ENCODE peak calls at places on chromosomes 12 and 14, in seven cellular contexts. Q, G, P, U, M, Y and R are unnamed samples. For H3K4me1, the result is how much of the 10 kb centered on the place peaks cover.

GRCh38 chr12:104012331-104012730 is 37.7 kb downstream of the GLT8D2 start:
- DNase-seq in Q (no peak), U (no peak), Y (no peak), M (no peak), G (no peak), P (no peak), R (no peak)

GRCh38 chr12:49939707-49940106 is 10.8 kb upstream of the AQP2 start:
- DNase-seq in P (no peak), Y (no peak), G (no peak), U (no peak), Q (no peak), M (no peak), R (peak)

GRCh38 chr12:76680940-76681339 is 83.0 kb upstream of the ZDHHC17 start:
- DNase-seq in P (no peak), Y (no peak), Q (no peak), U (no peak), G (peak), M (no peak), R (no peak)

GRCh38 chr12:214005-214736 is at the start of gene SLC6A12:
- DNase-seq in M (no peak), P (peak), G (no peak), U (no peak), Q (no peak), Y (no peak), R (no peak)

GRCh38 chr14:88919502-88919901 is 95.1 kb downstream of the TTC8 start:
- DNase-seq in U (peak), M (no peak), Y (no peak), G (no peak), P (no peak), Q (no peak), R (no peak)

GRCh38 chr14:60686865-60687264 is 37.3 kb downstream of the SIX4 start:
- DNase-seq in U (no peak), Q (no peak), Y (no peak), M (no peak), P (no peak), G (no peak), R (no peak)

GRCh38 chr12:122963928-122964240 is 2.4 kb downstream of the ABCB9 start:
- DNase-seq in P (peak), M (peak), U (no peak), G (peak), Q (peak), Y (no peak), R (no peak)

GRCh38 chr12:3168775-3169221 is 91.6 kb downstream of the TSPAN9 start:
- DNase-seq in M (no peak), U (no peak), P (peak), Y (peak), G (peak), Q (no peak), R (no peak)

GRCh38 chr14:24921903-24922302 is 128.0 kb downstream of the STXBP6 start:
- DNase-seq in M (no peak), P (no peak), G (peak), U (no peak), Q (no peak), Y (no peak), R (no peak)

GRCh38 chr14:68312884-68313725 is 479.8 kb downstream of the ZFP36L1 start:
- DNase-seq in M (no peak), U (no peak), P (no peak), Y (no peak), G (no peak), Q (no peak), R (no peak)

GRCh38 chr12:121791671-121792496 is 1.6 kb downstream of the RHOF start:
- DNase-seq in P (peak), U (peak), Q (no peak), G (no peak), Y (no peak), M (peak), R (peak)

GRCh38 chr12:121787063-121787774 is 6.3 kb downstream of the RHOF start:
- DNase-seq in P (peak), U (peak), Y (no peak), G (no peak), Q (no peak), M (peak), R (peak)

GRCh38 chr12:121788176-121788818 is 5.2 kb downstream of the RHOF start:
- DNase-seq in U (no peak), P (no peak), Q (no peak), Y (no peak), M (peak), G (no peak), R (no peak)

GRCh38 chr12:121789800-121790748 is 3.4 kb downstream of the RHOF start:
- DNase-seq in G (no peak), Q (peak), P (peak), U (peak), Y (peak), M (peak), R (peak)

GRCh38 chr12:121789233-121789781 is 4.2 kb downstream of the RHOF start:
- DNase-seq in Q (no peak), M (no peak), U (no peak), Y (no peak), G (no peak), P (peak), R (peak)
- H3K27ac ChIP-seq in Q (peak), M (peak), U (peak), Y (peak), G (no peak), P (peak), R (peak)

GRCh38 chr14:103401223-103402214 is 16.3 kb downstream of the MARK3 start:
- DNase-seq in U (no peak), G (peak), Y (no peak), Q (no peak), M (no peak), P (no peak), R (no peak)

GRCh38 chr14:103404920-103405319 is 19.7 kb downstream of the MARK3 start:
- DNase-seq in P (peak), Q (peak), G (peak), M (peak), U (no peak), Y (no peak), R (no peak)

GRCh38 chr14:103400537-103400936 is 15.3 kb downstream of the MARK3 start:
- DNase-seq in Q (no peak), P (no peak), Y (no peak), M (no peak), G (no peak), U (no peak), R (no peak)

GRCh38 chr14:103402700-103403099 is 17.5 kb downstream of the MARK3 start:
- DNase-seq in P (no peak), Y (no peak), G (peak), U (no peak), M (peak), Q (no peak), R (no peak)

DNA sequence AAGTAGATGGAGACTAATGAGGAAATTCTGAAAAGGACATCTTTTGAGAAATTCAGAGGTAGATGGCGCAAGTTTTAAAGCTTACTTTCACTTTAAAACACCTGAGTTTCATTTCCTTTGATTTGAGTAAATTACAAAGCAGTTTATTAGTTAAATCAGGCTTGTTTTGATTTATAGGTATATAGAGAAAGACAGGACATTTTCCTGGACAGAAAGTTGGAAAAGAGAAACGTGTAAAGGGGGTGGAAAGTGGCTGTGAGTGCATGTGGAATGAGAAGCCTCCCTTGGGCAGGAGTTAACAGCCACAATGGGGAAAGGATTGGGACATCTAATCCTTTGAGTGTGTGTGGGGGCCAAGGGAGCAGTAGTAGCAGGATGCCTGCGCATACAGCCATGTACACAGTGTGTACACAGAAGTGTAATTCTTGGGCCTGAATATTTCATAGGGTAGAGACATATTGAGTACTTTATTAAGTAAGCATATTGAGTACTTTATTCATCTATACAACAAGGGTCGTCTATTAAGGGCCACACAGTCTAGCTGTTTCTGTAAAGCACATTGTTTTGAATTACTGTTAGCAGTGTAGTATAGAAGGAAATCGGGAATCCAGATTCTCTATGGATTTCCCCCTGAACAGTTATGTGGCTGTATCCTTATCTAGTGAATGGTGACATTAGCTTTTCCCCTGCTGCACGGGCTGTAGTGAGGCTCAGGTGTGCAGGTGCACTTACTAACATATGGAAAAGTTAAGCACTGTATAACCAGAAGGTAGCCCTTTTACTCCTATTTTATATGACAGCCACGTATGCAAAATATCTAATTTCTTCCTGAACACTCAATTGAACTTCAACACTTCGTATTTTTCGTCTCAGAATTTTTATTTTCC is 19.1 kb downstream of the MARK3 start:
- DNase-seq in Q (no peak), U (no peak), P (no peak), M (no peak), Y (no peak), G (no peak), R (no peak)
- H3K4me1 ChIP-seq in Q (half or more), U (under half), P (half or more), M (half or more), Y (half or more), G (under half), R (half or more)

GRCh38 chr12:6960291-6961277 is 9.4 kb downstream of the PTPN6 start:
- DNase-seq in U (peak), M (no peak), Q (peak), Y (peak), P (peak), G (peak), R (peak)
- H3K4me3 ChIP-seq in U (no peak), M (peak), Q (peak), Y (peak), P (no peak), G (no peak), R (peak)

DNA sequence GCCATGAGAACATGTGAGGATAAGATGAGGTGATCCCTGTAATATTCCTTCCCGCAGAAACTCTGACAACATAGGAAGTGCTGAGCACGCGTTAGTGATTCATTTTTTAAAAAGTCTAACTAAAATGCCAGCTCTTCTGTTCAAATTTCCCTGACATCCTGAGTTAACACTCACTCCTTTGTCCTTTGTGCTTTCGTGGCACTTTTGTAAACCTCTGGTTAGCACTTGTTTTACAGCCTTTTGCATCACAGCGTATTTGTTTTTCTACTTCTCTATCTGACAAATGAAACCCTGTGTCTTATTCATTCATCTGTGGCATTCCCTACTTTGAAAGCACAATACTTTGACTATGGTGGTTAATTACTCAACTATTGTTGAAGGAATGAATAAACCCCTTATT is 313.6 kb downstream of the NUAK1 start:
- DNase-seq in U (no peak), Q (no peak), P (no peak), Y (no peak), M (no peak), G (no peak), R (no peak)
- H3K27ac ChIP-seq in U (no peak), Q (no peak), P (no peak), Y (no peak), M (no peak), G (no peak), R (no peak)

DNA sequence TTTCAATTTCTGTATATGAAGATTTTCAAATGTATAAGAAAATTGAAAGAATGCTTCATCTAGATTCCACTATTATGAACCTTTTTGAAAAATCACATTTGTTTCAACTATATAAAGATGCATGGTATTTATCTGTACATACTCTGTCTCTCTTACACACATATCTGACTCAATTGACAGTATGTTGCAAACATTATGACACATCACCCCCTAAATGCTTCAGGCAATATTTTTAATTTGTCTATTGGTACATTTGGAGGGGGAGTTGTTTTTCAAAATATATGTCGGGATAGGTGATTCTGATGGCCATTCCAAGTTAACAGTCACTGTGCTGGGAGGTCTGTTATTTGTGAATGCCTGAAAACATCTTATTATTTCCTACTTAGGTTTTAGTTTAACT is 14.4 kb downstream of the PCNX1 start:
- DNase-seq in Q (no peak), Y (no peak), P (no peak), U (no peak), M (no peak), G (no peak), R (no peak)
- H3K4me1 ChIP-seq in Q (half or more), Y (under half), P (half or more), U (under half), M (half or more), G (under half), R (under half)

DNA sequence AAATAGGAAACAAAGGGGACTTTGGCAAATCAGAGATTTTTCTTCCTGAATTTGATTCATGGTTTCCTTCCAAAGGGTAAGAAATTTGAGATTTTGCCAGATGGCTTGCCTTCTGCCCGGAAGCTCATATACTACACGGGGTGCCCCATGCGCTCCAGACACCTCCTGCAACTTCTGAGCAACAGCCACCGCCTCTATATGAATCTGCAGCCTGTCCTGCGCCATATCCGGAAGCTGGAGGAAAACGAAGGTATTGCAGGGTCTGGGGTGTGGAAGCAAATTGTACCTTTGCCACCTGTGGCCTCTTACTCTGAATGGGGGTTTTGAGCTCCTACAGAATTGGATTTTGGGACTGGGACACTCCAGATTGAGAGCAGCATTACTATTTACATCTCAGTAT is 63.5 kb downstream of the FRMD6 start:
- DNase-seq in Q (no peak), G (no peak), Y (no peak), M (no peak), U (no peak), P (no peak), R (no peak)
- H3K4me3 ChIP-seq in Q (no peak), G (no peak), Y (no peak), M (no peak), U (no peak), P (no peak), R (no peak)

DNA sequence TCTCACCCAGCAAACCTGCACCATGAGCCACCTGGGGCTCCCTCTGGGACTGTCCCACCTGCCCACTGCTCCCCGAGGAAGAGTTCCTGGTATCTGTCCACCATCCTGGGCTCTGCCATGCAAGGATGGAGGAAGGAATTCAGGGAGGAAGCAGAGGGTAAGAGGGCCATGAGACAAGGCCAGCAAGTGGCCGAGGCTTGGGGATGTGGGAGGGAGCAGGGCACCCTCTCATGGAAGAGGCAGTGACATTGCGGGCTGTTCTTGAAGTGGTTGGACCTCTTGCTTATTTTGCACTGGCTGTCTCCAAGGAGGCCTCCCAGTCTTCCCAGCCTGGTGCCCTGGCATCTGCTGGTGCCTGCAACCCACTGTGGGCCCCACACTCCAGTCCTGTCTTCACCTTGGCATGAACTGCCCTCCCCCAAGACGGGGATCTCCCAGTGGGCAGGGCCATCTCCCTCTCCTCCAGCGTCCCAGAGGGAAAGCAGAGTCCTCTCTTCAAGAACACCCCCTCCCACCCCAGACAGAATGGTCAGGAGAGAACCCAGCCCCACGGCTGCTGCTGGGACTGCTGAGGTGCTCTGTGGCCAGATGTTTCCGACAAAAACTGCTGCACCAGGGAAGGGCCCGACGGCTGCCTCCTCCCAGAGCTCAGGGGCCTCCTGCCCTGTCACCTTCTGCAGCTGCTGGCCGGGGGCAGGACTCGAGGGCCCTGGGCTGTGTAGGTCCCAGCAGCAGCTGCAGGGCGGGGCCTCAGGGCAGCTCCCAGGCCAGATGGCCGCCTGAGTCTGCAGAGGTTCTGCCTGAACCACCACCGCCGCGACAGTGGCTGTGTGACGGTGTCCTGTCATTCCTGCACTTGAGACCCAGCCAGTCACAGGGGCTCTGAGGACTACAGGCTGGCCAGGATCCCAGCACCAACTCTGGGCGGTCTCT is 1.8 kb upstream of the AKT1 start:
- DNase-seq in Q (peak), Y (no peak), U (peak), M (peak), P (no peak), G (no peak), R (no peak)
- H3K27ac ChIP-seq in Q (peak), Y (peak), U (peak), M (peak), P (peak), G (no peak), R (peak)